ENCODE peak calls at places on chromosome 22, in four cellular contexts. P is HAP-1, Z is cardiac muscle cell, K is GM23248. Q is an unnamed sample.
A peak's percentile ranks its signal among the peaks of the same experiment; 100 is the strongest.

GRCh38 chr22:30261134-30261533 is 5.5 kb downstream of the OSM start:
- DNase-seq in K (no peak), Z (no peak), P (no peak), Q (no peak)

GRCh38 chr22:44130076-44130711 is 50.5 kb upstream of the PARVG start:
- DNase-seq in P (no peak), Z (no peak), K (no peak), Q (no peak)

GRCh38 chr22:50724616-50725015 is 13.4 kb upstream of the ACR start:
- DNase-seq in P (no peak), K (no peak), Z (no peak), Q (no peak)

GRCh38 chr22:50688448-50688847 is 15.8 kb downstream of the SHANK3 start:
- DNase-seq in K (no peak), P (no peak), Z (no peak), Q (no peak)

GRCh38 chr22:21755855-21756284 is 20.3 kb upstream of the YPEL1 start:
- DNase-seq in Z (no peak), P (no peak), K (peak; percentile 97), Q (peak; percentile 83)

GRCh38 chr22:30611197-30611596 is 4.2 kb downstream of the TCN2 start:
- DNase-seq in Z (no peak), K (peak; percentile 57), P (no peak), Q (no peak)

GRCh38 chr22:21762712-21763581 is 27.4 kb upstream of the YPEL1 start:
- DNase-seq in K (no peak), Z (no peak), P (no peak), Q (no peak)

GRCh38 chr22:21938071-21938822 is 14.4 kb downstream of the PPM1F start:
- DNase-seq in K (peak; percentile 91), Z (peak; percentile 87), P (peak; percentile 80), Q (peak; percentile 89)

GRCh38 chr22:41240377-41241132 is at the start of gene CHADL:
- DNase-seq in P (no peak), Z (no peak), K (no peak), Q (no peak)

GRCh38 chr22:26845016-26845728 is 187.8 kb downstream of the MIAT start:
- DNase-seq in Z (no peak), K (no peak), P (no peak), Q (peak; percentile 50)

GRCh38 chr22:43169310-43170130 is 17.4 kb downstream of the TTLL12 start:
- DNase-seq in Z (no peak), K (no peak), P (no peak), Q (no peak)

GRCh38 chr22:41223535-41223934 is 17.2 kb downstream of the CHADL start:
- DNase-seq in P (no peak), Z (no peak), K (no peak), Q (no peak)

GRCh38 chr22:35215993-35216392 is 41.3 kb upstream of the HMGXB4 start:
- DNase-seq in P (no peak), K (no peak), Z (no peak), Q (no peak)

GRCh38 chr22:33923033-33923432 is 2.8 kb upstream of the LARGE1 start:
- DNase-seq in Z (no peak), P (peak; percentile 40), K (peak; percentile 54), Q (no peak)

GRCh38 chr22:43477151-43477725 is 65.4 kb downstream of the MPPED1 start:
- DNase-seq in P (no peak), K (no peak), Z (no peak), Q (no peak)

GRCh38 chr22:31846161-31847115 is 92.6 kb downstream of the DEPDC5 start:
- DNase-seq in Z (no peak), K (peak; percentile 28), P (no peak), Q (no peak)

GRCh38 chr22:43537019-43537585 is 125.3 kb downstream of the MPPED1 start:
- DNase-seq in P (no peak), K (no peak), Z (no peak), Q (no peak)

GRCh38 chr22:20242393-20243175 is 25.5 kb downstream of the RTN4R start:
- DNase-seq in P (no peak), Z (no peak), K (no peak), Q (no peak)

GRCh38 chr22:20244744-20245576 is 23.2 kb downstream of the RTN4R start:
- DNase-seq in Z (no peak), P (no peak), K (no peak), Q (no peak)

GRCh38 chr22:20244250-20244648 is 23.9 kb downstream of the RTN4R start:
- DNase-seq in K (no peak), Z (no peak), P (no peak), Q (no peak)

GRCh38 chr22:20243176-20243544 is 25.0 kb downstream of the RTN4R start:
- DNase-seq in P (no peak), Z (no peak), K (no peak), Q (no peak)

GRCh38 chr22:20243545-20244249 is 24.4 kb downstream of the RTN4R start:
- DNase-seq in K (peak; percentile 81), Z (peak; percentile 92), P (no peak), Q (peak; percentile 83)
- H3K4me3 ChIP-seq in K (peak overlapping the region; percentile 45), Z (no peak overlapping the region), P (no peak overlapping the region), Q (no peak overlapping the region)

GRCh38 chr22:24053481-24054226 is 42.5 kb downstream of the CABIN1 start:
- DNase-seq in K (peak; percentile 20), Z (no peak), P (no peak), Q (no peak)

GRCh38 chr22:24049211-24049610 is 38.1 kb downstream of the CABIN1 start:
- DNase-seq in K (no peak), P (no peak), Z (no peak), Q (no peak)

GRCh38 chr22:24051568-24051967 is 40.5 kb downstream of the CABIN1 start:
- DNase-seq in K (peak; percentile 93), P (no peak), Z (no peak), Q (no peak)

GRCh38 chr22:24051028-24051427 is 39.9 kb downstream of the CABIN1 start:
- DNase-seq in Z (no peak), P (no peak), K (no peak), Q (no peak)

DNA sequence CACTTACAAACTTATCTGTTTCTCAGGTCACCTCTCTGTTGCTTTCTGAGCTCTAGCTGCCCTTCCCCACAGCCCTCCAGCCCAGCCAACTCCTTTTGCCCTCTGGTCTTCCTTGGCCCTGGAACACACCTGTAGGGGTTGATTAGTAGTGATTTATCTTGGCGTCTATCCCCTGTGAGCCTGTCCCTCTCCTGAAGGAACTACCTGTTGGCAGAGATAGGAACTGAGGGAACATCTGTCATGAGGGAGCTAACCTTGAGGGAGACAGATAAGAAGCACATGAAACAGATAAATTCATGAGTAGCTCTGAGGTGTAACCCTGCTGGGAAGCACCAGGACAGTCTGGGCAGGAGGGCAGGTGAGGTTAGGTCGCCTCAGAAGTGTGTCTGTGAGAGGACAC is 38.9 kb downstream of the CABIN1 start:
- DNase-seq in K (no peak), P (no peak), Z (no peak), Q (no peak)
- H3K36me3 ChIP-seq in K (peaks cover 12% of the 10 kb centered on the region), P (peaks cover 32% of the 10 kb centered on the region), Z (peaks cover 18% of the 10 kb centered on the region), Q (peaks cover 32% of the 10 kb centered on the region)

GRCh38 chr22:48554893-48555552 is 1272.7 kb downstream of the BRD1 start:
- DNase-seq in K (no peak), P (no peak), Z (no peak), Q (no peak)

GRCh38 chr22:48553119-48553518 is 1274.6 kb downstream of the BRD1 start:
- DNase-seq in K (no peak), P (no peak), Z (no peak), Q (no peak)

GRCh38 chr22:48555606-48556005 is 1272.1 kb downstream of the BRD1 start:
- DNase-seq in K (no peak), P (no peak), Z (no peak), Q (no peak)

GRCh38 chr22:48551716-48552268 is 1275.9 kb downstream of the BRD1 start:
- DNase-seq in Z (no peak), K (no peak), P (no peak), Q (no peak)

DNA sequence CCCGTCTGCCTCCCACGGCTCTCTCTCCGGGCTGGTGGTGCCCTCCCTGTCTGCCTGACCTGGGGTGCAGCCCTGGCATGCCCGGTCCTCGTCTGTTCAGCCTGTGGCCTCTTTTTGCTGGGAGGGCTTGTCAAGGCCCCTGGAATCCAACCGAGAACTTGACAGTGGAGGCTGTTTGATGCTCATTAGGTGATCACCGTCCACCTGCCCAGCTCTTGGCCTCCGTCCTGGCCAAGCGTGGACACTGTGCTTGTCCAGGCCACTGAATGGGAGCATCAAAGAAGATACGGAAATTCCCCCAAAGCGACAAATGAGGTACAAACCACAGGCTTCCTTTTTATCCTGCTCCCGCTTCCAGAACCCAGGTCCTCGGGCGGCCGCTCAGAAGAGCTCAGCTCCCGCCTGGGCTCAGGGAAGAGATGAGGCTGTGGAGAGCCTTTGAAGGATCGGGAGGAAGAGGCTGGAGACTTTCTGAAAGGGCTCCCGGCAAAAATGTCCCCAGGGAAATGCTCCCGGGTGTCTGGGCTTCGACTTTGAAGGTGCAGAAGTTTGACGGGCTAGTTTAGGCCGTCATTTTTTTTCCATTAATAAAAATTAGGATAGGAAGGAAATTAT is 1273.9 kb downstream of the BRD1 start:
- DNase-seq in Z (no peak), P (no peak), K (no peak), Q (no peak)
- H3K9me3 ChIP-seq in Z (no peaks in the 10 kb centered on the region), P (no peaks in the 10 kb centered on the region), K (no peaks in the 10 kb centered on the region), Q (no peaks in the 10 kb centered on the region)

DNA sequence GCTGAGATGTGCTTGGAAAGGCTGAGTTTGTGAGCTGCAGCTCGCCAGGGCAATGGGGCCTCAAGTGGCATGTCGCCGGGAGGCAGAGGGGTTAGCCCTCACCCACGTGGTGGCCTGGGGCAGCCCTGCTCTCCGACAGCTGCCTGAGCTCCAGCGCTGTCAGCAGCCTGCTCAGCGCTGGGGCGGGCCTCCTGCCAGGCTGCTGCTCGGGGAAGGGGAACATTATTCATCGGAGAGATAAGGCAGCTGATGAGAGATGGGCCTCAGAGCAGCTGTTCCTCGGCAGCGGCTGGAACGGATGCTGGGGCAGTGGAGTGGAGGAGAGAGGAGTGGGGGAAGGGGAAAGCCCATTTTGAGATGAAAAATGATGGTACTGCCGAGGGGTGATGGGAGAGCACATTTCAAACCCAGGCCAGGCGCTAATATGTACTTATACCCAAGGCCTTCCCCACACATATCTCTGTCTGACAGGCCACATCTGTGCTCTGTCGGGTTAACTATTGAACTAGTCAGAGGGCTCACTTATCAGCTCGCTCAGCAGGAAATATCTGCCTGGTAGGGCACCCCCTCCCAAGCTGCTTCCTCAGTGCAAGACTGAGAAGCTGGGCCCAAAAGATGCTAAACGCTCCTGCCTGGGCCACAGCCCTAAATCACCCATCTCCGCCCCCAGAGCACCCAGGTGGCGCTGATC is 79.5 kb downstream of the TIMP3 start:
- DNase-seq in P (no peak), K (no peak), Z (peak; percentile 95), Q (no peak)
- H3K4me3 ChIP-seq in P (no peak overlapping the region), K (no peak overlapping the region), Z (no peak overlapping the region), Q (no peak overlapping the region)

GRCh38 chr22:46693634-46694422 is 44.2 kb downstream of the CERK start:
- DNase-seq in K (no peak), Z (no peak), P (no peak), Q (no peak)
- H3K36me3 ChIP-seq in K (peaks cover 15% of the 10 kb centered on the region), Z (peaks cover 67% of the 10 kb centered on the region), P (peaks cover 54% of the 10 kb centered on the region), Q (peaks cover 10% of the 10 kb centered on the region)

DNA sequence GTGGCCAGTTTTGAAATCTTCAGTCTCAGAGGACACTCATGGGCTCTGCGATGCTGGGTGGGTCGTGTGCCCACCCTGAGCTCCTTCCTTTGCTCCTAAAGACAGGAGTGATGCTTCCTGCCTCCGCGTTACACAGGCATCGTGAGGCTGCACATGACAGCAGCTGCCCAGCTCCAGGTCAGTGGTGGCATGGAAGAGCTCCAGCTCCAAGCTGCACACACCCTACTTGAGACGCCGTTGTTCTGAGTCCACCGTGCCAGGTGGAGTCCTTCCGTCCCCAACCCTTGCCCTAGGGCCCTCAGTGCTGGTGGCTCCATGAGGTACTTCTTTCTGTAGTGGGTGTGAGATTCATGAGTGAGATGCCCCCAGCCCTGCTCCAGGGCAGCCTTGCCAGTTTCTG is 794.1 kb downstream of the BRD1 start:
- DNase-seq in K (no peak), Z (no peak), P (no peak), Q (no peak)
- H3K9me3 ChIP-seq in K (no peaks in the 10 kb centered on the region), Z (no peaks in the 10 kb centered on the region), P (no peaks in the 10 kb centered on the region), Q (no peaks in the 10 kb centered on the region)